ENCODE peak calls at places on chromosomes 2 and 18, in seven cellular contexts. D, T, K, L, F, M and E are unnamed samples.

GRCh38 chr2:19409001-19409400 is 50.6 kb upstream of the OSR1 start:
- DNase-seq in D (no peak), T (no peak), K (no peak), L (no peak), F (peak; percentile 58), M (peak; percentile 42), E (no peak)

GRCh38 chr2:37344453-37345361 is at the start of gene QPCT:
- DNase-seq in D (no peak), T (peak; percentile 19), K (peak; percentile 43), L (peak; percentile 36), F (peak; percentile 35), M (peak; percentile 11), E (no peak)

GRCh38 chr2:201931955-201932354 is 101.7 kb upstream of the FZD7 start:
- DNase-seq in D (peak; percentile 16), T (no peak), K (peak; percentile 64), L (no peak), F (no peak), M (no peak), E (no peak)

GRCh38 chr2:131045925-131046579 is 47.2 kb downstream of the FAM168B start:
- DNase-seq in D (no peak), T (no peak), K (no peak), L (no peak), F (no peak), M (no peak), E (no peak)

GRCh38 chr2:230778350-230779140 is 65.9 kb downstream of the CAB39 start:
- DNase-seq in D (no peak), T (peak; percentile 59), K (peak; percentile 78), L (no peak), F (no peak), M (peak; percentile 42), E (no peak)

GRCh38 chr2:153221506-153221905 is 257.1 kb downstream of the RPRM start:
- DNase-seq in D (no peak), T (no peak), K (no peak), L (no peak), F (no peak), M (no peak), E (no peak)

GRCh38 chr2:178650554-178650953 is 156.7 kb downstream of the TTN start:
- DNase-seq in D (no peak), T (no peak), K (no peak), L (no peak), F (no peak), M (no peak), E (no peak)

GRCh38 chr2:239195318-239195871 is 205.4 kb downstream of the HDAC4 start:
- DNase-seq in D (no peak), T (no peak), K (peak; percentile 23), L (no peak), F (peak; percentile 5), M (no peak), E (no peak)

GRCh38 chr18:63619661-63620060 is 24.4 kb downstream of the SERPINB4 start:
- DNase-seq in D (no peak), T (no peak), K (no peak), L (no peak), F (peak; percentile 8), M (no peak), E (no peak)

GRCh38 chr2:157329524-157329923 is 3.9 kb upstream of the ERMN start:
- DNase-seq in D (no peak), T (no peak), K (no peak), L (no peak), F (no peak), M (no peak), E (no peak)

GRCh38 chr2:216283038-216283900 is 89.0 kb downstream of the MARCHF4 start:
- DNase-seq in D (no peak), T (peak; percentile 64), K (no peak), L (no peak), F (no peak), M (no peak), E (peak; percentile 15)

GRCh38 chr2:165371356-165371755 is 98.1 kb upstream of the CSRNP3 start:
- DNase-seq in D (no peak), T (no peak), K (no peak), L (no peak), F (no peak), M (no peak), E (no peak)

GRCh38 chr18:74652392-74652988 is 54.8 kb downstream of the ZNF407 start:
- DNase-seq in D (no peak), T (peak; percentile 52), K (peak; percentile 63), L (peak; percentile 34), F (peak; percentile 67), M (peak; percentile 74), E (no peak)

GRCh38 chr2:222728621-222729020 is 57.2 kb downstream of the MOGAT1 start:
- DNase-seq in D (no peak), T (no peak), K (no peak), L (no peak), F (no peak), M (no peak), E (no peak)

DNA sequence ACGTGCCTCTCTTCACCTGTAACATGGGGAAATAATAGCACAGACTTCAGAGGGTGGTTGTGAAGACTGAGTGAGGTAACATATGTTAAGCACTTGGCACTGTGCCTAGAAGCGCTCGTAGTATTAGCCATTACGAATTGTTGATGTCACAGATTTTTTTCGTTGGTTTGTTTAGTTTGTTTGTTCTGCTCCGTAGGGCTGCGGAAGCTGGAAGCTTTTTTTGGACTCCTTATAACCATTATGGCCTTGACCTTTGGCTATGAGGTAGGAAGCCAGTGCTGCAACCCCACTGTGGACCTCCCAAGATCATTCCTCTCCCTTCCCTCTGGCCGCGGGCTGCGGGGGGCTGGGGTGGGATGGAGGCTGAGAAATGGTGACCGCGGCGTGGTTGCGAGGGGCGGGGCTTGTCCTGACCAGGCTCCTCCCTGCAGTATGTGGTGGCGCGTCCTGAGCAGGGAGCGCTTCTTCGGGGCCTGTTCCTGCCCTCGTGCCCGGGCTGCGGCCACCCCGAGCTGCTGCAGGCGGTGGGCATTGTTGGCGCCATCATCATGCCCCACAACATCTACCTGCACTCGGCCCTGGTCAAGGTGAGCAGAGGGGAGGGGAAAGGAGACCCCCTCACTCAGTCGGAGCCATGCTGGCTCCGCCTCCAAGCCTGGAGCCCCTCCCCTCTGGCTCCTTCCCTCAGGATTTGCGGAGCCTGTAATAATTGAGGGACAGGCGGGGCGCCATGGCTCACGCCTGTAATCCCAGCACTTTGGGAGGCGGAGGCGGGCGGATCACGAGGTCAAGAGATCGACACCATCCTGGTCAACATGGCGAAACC is 5.5 kb downstream of the SLC11A1 start:
- DNase-seq in D (no peak), T (no peak), K (peak; percentile 79), L (no peak), F (peak; percentile 84), M (peak; percentile 91), E (no peak)
- H3K4me3 ChIP-seq in D (peak overlapping the region; percentile 39), T (no peak overlapping the region), K (peak overlapping the region; percentile 30), L (no peak overlapping the region), F (peak overlapping the region; percentile 1), M (peak overlapping the region; percentile 8), E (no peak overlapping the region)

GRCh38 chr2:174327958-174328308 is 6.8 kb upstream of the SP9 start:
- DNase-seq in D (no peak), T (no peak), K (no peak), L (no peak), F (no peak), M (no peak), E (no peak)
- H3K4me3 ChIP-seq in D (peak overlapping the region; percentile 42), T (no peak overlapping the region), K (no peak overlapping the region), L (no peak overlapping the region), F (no peak overlapping the region), M (no peak overlapping the region), E (no peak overlapping the region)

GRCh38 chr18:62418258-62418657 is 93.1 kb downstream of the TNFRSF11A start:
- DNase-seq in D (no peak), T (peak; percentile 28), K (no peak), L (peak; percentile 5), F (no peak), M (no peak), E (no peak)

GRCh38 chr18:62425465-62426190 is 97.2 kb upstream of the ZCCHC2 start:
- DNase-seq in D (peak; percentile 88), T (peak; percentile 87), K (peak; percentile 95), L (peak; percentile 55), F (peak; percentile 98), M (peak; percentile 98), E (peak; percentile 62)

GRCh38 chr18:62426191-62426488 is 96.7 kb upstream of the ZCCHC2 start:
- DNase-seq in D (no peak), T (no peak), K (no peak), L (no peak), F (no peak), M (no peak), E (no peak)

GRCh38 chr18:62420151-62420512 is 95.0 kb downstream of the TNFRSF11A start:
- DNase-seq in D (no peak), T (no peak), K (peak; percentile 28), L (no peak), F (peak; percentile 48), M (peak; percentile 25), E (no peak)

GRCh38 chr18:62420513-62421209 is 95.6 kb downstream of the TNFRSF11A start:
- DNase-seq in D (no peak), T (peak; percentile 81), K (peak; percentile 40), L (peak; percentile 65), F (peak; percentile 73), M (peak; percentile 39), E (peak; percentile 38)
- H3K4me3 ChIP-seq in D (no peak overlapping the region), T (peak overlapping the region; percentile 34), K (no peak overlapping the region), L (peak overlapping the region; percentile 21), F (no peak overlapping the region), M (no peak overlapping the region), E (no peak overlapping the region)

GRCh38 chr2:134231965-134232340 is 21.9 kb upstream of the MGAT5 start:
- DNase-seq in D (no peak), T (peak; percentile 59), K (peak; percentile 51), L (no peak), F (no peak), M (no peak), E (no peak)

GRCh38 chr2:134233733-134234135 is 20.1 kb upstream of the MGAT5 start:
- DNase-seq in D (no peak), T (peak; percentile 83), K (no peak), L (no peak), F (no peak), M (no peak), E (no peak)

GRCh38 chr2:134234535-134234934 is 19.3 kb upstream of the MGAT5 start:
- DNase-seq in D (no peak), T (peak; percentile 47), K (no peak), L (no peak), F (no peak), M (no peak), E (no peak)

GRCh38 chr2:134232461-134232860 is 21.4 kb upstream of the MGAT5 start:
- DNase-seq in D (no peak), T (peak; percentile 48), K (no peak), L (peak; percentile 56), F (no peak), M (no peak), E (no peak)

DNA sequence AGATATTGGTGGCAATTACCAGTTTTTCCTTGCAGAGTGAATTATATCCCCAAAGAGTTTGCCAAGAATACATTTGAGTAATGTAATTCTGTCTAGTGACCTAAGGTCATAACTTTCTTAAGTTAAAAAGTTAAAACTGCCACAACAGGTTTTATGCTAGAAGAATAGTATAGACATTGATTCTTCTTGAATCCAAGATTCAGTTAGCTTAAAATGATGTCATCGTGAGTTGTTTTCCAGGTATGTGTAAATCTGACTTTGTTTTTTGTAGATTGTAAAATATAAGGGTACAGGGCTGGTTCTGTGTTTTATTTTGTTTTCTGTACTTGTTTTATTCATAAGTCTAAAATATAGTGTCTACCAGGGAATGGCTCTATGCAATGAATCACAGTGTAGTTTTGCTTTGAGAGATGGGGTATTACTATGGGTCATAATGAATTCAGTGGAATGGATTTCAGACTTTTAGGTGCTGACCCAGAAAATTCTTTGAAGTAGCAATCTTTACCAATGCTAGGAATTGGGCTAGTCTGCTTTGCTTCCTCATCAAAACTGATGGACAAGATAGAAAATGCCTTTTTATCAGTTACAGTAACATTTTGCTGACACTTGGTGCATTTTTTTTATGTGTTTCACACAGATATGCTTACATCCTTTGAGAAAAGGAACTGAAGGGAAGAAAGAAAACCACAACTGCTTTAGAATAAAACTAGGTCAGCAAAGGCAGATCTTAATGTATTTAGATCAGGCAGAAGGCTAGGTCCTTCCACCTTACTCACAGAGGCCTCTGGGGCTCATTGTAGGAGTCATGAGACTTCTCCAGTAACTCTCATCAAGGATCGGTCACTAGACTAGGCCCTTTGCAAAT is 20.8 kb upstream of the MGAT5 start:
- DNase-seq in D (no peak), T (peak; percentile 70), K (peak; percentile 26), L (peak; percentile 65), F (no peak), M (no peak), E (no peak)
- H3K4me3 ChIP-seq in D (no peak overlapping the region), T (peak overlapping the region; percentile 9), K (no peak overlapping the region), L (no peak overlapping the region), F (no peak overlapping the region), M (no peak overlapping the region), E (no peak overlapping the region)